ENCODE peak calls at places on chromosome 15, in four cellular contexts. N is GM12865; L is SK-N-DZ; H is stimulated activated CD8-positive, alpha-beta memory T cell treated with anti-CD3 and anti-CD28 coated beads, Interleukin-7, amount 100 ng/mL, for 1 hour. E is an unnamed sample.

GRCh38 chr15:89088605-89089315 is 504 bp downstream of the ABHD2 start:
- DNase-seq in N (peak), L (no peak), H (no peak), E (peak)

GRCh38 chr15:100988297-100988696 is 69.1 kb downstream of the LRRK1 start:
- DNase-seq in N (no peak), L (no peak), H (no peak), E (no peak)

GRCh38 chr15:67307156-67307555 is 52.6 kb downstream of the IQCH start:
- DNase-seq in N (peak), L (no peak), H (no peak), E (peak)

GRCh38 chr15:33089878-33090757 is 104.4 kb downstream of the FMN1 start:
- DNase-seq in N (peak), L (no peak), H (no peak), E (peak)

GRCh38 chr15:77589839-77590238 is 42.9 kb downstream of the LINGO1 start:
- DNase-seq in N (no peak), L (no peak), H (no peak), E (no peak)

GRCh38 chr15:35705030-35705884 is 159.3 kb upstream of the DPH6 start:
- DNase-seq in N (no peak), L (no peak), H (no peak), E (peak)

GRCh38 chr15:63077952-63078351 is 35.4 kb downstream of the TPM1 start:
- DNase-seq in N (no peak), L (peak), H (no peak), E (no peak)

GRCh38 chr15:49471733-49472132 is 48.7 kb downstream of the FGF7 start:
- DNase-seq in N (peak), L (no peak), H (no peak), E (no peak)

GRCh38 chr15:50219820-50220219 is 37.8 kb downstream of the SLC27A2 start:
- DNase-seq in N (no peak), L (no peak), H (no peak), E (peak)

GRCh38 chr15:75616766-75617165 is 8.8 kb downstream of the SNUPN start:
- DNase-seq in N (no peak), L (no peak), H (no peak), E (no peak)

GRCh38 chr15:42107483-42107882 is 13.1 kb upstream of the PLA2G4D start:
- DNase-seq in N (peak), L (no peak), H (no peak), E (no peak)

GRCh38 chr15:58257776-58258325 is 119.7 kb downstream of the AQP9 start:
- DNase-seq in N (no peak), L (no peak), H (no peak), E (no peak)

GRCh38 chr15:67783303-67783702 is 42.0 kb upstream of the SKOR1 start:
- DNase-seq in N (peak), L (no peak), H (no peak), E (no peak)

GRCh38 chr15:97728791-97729190 is 231.7 kb upstream of the ARRDC4 start:
- DNase-seq in N (no peak), L (no peak), H (no peak), E (no peak)

GRCh38 chr15:95175914-95176658 is 944.7 kb downstream of the MCTP2 start:
- DNase-seq in N (no peak), L (no peak), H (no peak), E (no peak)

GRCh38 chr15:75346796-75347221 is at the start of gene NEIL1:
- DNase-seq in N (no peak), L (no peak), H (no peak), E (no peak)

GRCh38 chr15:69665641-69666091 is 213.0 kb downstream of the RPLP1 start:
- DNase-seq in N (no peak), L (peak), H (no peak), E (no peak)

GRCh38 chr15:69794643-69795461 is 302.9 kb downstream of the TLE3 start:
- DNase-seq in N (no peak), L (no peak), H (no peak), E (peak)

GRCh38 chr15:71784719-71785118 is 25.6 kb upstream of the NR2E3 start:
- DNase-seq in N (no peak), L (no peak), H (no peak), E (no peak)

GRCh38 chr15:35067501-35068347 is 17.4 kb downstream of the NANOGP8 start:
- DNase-seq in N (peak), L (no peak), H (no peak), E (no peak)

GRCh38 chr15:48800811-48801460 is 9.9 kb downstream of the CEP152 start:
- DNase-seq in N (peak), L (no peak), H (no peak), E (no peak)

GRCh38 chr15:100295939-100296338 is 45.8 kb downstream of the ADAMTS17 start:
- DNase-seq in N (no peak), L (no peak), H (no peak), E (no peak)

GRCh38 chr15:25661898-25662297 is 201.2 kb downstream of the ATP10A start:
- DNase-seq in N (no peak), L (no peak), H (no peak), E (no peak)

GRCh38 chr15:99425666-99426301 is 140.0 kb upstream of the MEF2A start:
- DNase-seq in N (no peak), L (no peak), H (no peak), E (no peak)

GRCh38 chr15:29770796-29771195 is 51.5 kb downstream of the TJP1 start:
- DNase-seq in N (no peak), L (no peak), H (no peak), E (peak)

GRCh38 chr15:95025924-95026728 is 794.8 kb downstream of the MCTP2 start:
- DNase-seq in N (peak), L (peak), H (no peak), E (peak)

GRCh38 chr15:70319466-70319865 is 221.7 kb upstream of the TLE3 start:
- DNase-seq in N (peak), L (no peak), H (no peak), E (no peak)

GRCh38 chr15:65460948-65461347 is 38.2 kb upstream of the IGDCC4 start:
- DNase-seq in N (peak), L (no peak), H (no peak), E (peak)

GRCh38 chr15:98221577-98221976 is 261.1 kb downstream of the ARRDC4 start:
- DNase-seq in N (no peak), L (no peak), H (no peak), E (no peak)

GRCh38 chr15:43209059-43209824 is 11.6 kb downstream of the EPB42 start:
- DNase-seq in N (no peak), L (no peak), H (no peak), E (peak)

GRCh38 chr15:61697796-61698195 is 362.5 kb downstream of the VPS13C start:
- DNase-seq in N (no peak), L (no peak), H (no peak), E (no peak)

GRCh38 chr15:96551196-96551595 is 220.7 kb downstream of the NR2F2 start:
- DNase-seq in N (no peak), L (no peak), H (no peak), E (peak)